ENCODE peak calls at places on chromosomes 11 and 22, in ten cellular contexts. One of them, this sample, is unnamed.

GRCh38 chr11:11915625-11916024 is 73.9 kb downstream of the USP47 start:
- DNase-seq in heart left ventricle: no peak
- DNase-seq in mammary epithelial cell: no peak
- DNase-seq in IMR-90: no peak
- DNase-seq in cardiac muscle cell: no peak
- DNase-seq in neural progenitor cell: no peak
- DNase-seq in A549: no peak
- DNase-seq in left ventricle myocardium inferior: no peak
- DNase-seq in CD8-positive, alpha-beta T cell: no peak
- DNase-seq in HL-60: no peak
- DNase-seq in this sample: no peak

GRCh38 chr11:109547356-109548027 is 125.5 kb downstream of the C11orf87 start:
- DNase-seq in HL-60: no peak
- DNase-seq in CD8-positive, alpha-beta T cell: no peak
- DNase-seq in heart left ventricle: no peak
- DNase-seq in mammary epithelial cell: peak; percentile 42
- DNase-seq in A549: no peak
- DNase-seq in left ventricle myocardium inferior: no peak
- DNase-seq in neural progenitor cell: no peak
- DNase-seq in cardiac muscle cell: peak; percentile 83
- DNase-seq in IMR-90: peak; percentile 56
- DNase-seq in this sample: peak; percentile 68

GRCh38 chr11:111012497-111012896 is 233.0 kb upstream of the POU2AF2 start:
- DNase-seq in neural progenitor cell: no peak
- DNase-seq in left ventricle myocardium inferior: no peak
- DNase-seq in mammary epithelial cell: peak; percentile 30
- DNase-seq in CD8-positive, alpha-beta T cell: no peak
- DNase-seq in HL-60: no peak
- DNase-seq in A549: no peak
- DNase-seq in cardiac muscle cell: no peak
- DNase-seq in heart left ventricle: no peak
- DNase-seq in IMR-90: no peak
- DNase-seq in this sample: no peak

GRCh38 chr11:134988495-134988894 is 576.5 kb upstream of the B3GAT1 start:
- DNase-seq in A549: no peak
- DNase-seq in neural progenitor cell: no peak
- DNase-seq in HL-60: no peak
- DNase-seq in cardiac muscle cell: no peak
- DNase-seq in CD8-positive, alpha-beta T cell: no peak
- DNase-seq in left ventricle myocardium inferior: no peak
- DNase-seq in heart left ventricle: no peak
- DNase-seq in mammary epithelial cell: no peak
- DNase-seq in IMR-90: no peak
- DNase-seq in this sample: no peak

GRCh38 chr11:23749762-23750430 is 747.0 kb upstream of the LUZP2 start:
- DNase-seq in left ventricle myocardium inferior: no peak
- DNase-seq in mammary epithelial cell: no peak
- DNase-seq in CD8-positive, alpha-beta T cell: no peak
- DNase-seq in A549: no peak
- DNase-seq in heart left ventricle: no peak
- DNase-seq in cardiac muscle cell: no peak
- DNase-seq in IMR-90: no peak
- DNase-seq in HL-60: no peak
- DNase-seq in neural progenitor cell: no peak
- DNase-seq in this sample: no peak

GRCh38 chr22:39239561-39240423 is 5.0 kb downstream of the PDGFB start:
- DNase-seq in mammary epithelial cell: peak; percentile 81
- DNase-seq in CD8-positive, alpha-beta T cell: no peak
- DNase-seq in cardiac muscle cell: no peak
- DNase-seq in neural progenitor cell: no peak
- DNase-seq in heart left ventricle: no peak
- DNase-seq in A549: no peak
- DNase-seq in HL-60: no peak
- DNase-seq in IMR-90: no peak
- DNase-seq in left ventricle myocardium inferior: no peak
- DNase-seq in this sample: no peak

GRCh38 chr11:130428271-130428670 is at the start of gene ADAMTS8:
- DNase-seq in A549: no peak
- DNase-seq in CD8-positive, alpha-beta T cell: no peak
- DNase-seq in heart left ventricle: peak; percentile 44
- DNase-seq in HL-60: no peak
- DNase-seq in left ventricle myocardium inferior: no peak
- DNase-seq in IMR-90: no peak
- DNase-seq in mammary epithelial cell: no peak
- DNase-seq in neural progenitor cell: peak; percentile 69
- DNase-seq in cardiac muscle cell: no peak
- DNase-seq in this sample: no peak

GRCh38 chr22:18056161-18056666 is 21.6 kb upstream of the PEX26 start:
- DNase-seq in A549: peak; percentile 44
- DNase-seq in neural progenitor cell: no peak
- DNase-seq in IMR-90: peak; percentile 76
- DNase-seq in left ventricle myocardium inferior: no peak
- DNase-seq in heart left ventricle: no peak
- DNase-seq in HL-60: no peak
- DNase-seq in mammary epithelial cell: peak; percentile 78
- DNase-seq in CD8-positive, alpha-beta T cell: no peak
- DNase-seq in cardiac muscle cell: no peak
- DNase-seq in this sample: peak; percentile 56

DNA sequence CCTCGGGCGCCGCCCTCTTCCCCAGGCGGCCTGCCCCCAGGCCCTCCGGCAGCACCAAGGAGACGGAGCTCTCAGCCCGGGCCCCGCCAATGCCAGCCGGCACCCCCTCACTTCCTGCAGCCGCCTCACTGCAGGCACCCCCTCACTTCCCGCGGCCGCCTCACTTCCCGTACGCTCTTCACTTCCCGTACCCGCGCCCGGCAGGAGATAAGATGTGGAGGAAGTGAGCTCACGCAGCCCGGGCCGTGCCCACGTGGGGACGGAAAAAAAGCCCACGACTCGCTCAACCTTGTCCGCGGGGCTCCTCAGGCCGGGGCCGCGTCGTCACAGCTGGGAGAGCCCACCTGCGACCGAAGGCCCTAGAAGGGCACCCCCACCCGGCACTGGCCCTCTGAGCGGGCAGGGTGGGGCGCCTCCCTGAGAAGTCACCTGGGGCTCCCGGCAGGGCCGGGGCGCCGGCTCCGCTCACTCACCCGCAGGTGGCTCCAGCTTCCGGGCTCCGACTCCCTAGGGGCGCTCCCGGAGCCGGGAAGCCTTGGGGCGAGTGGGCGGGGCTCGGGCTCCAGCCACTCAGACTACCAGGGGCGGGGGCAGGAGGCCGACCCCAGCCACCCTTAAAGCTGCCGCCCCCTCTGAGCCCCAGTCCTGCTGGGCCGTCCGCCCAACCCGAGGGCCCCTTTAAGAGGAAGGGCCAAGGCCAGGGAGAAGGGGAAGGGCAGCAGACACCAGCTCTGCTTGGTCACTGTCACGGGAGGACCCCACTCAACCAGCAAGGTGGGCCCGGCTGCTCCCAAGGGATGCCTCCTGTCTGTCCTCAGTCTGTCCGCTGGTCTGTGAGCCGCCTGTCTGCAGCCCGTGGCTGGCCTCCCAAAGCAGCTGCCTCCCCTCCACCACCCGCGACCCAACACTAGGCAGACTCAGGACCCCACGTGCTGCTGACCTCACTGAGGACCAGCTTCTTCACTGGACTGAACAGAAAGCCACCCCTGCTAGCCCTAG is 31.4 kb downstream of the PISD start:
- DNase-seq in cardiac muscle cell: peak; percentile 92
- DNase-seq in IMR-90: peak; percentile 74
- DNase-seq in HL-60: peak; percentile 90
- DNase-seq in A549: peak; percentile 44
- DNase-seq in CD8-positive, alpha-beta T cell: peak; percentile 81
- DNase-seq in neural progenitor cell: peak; percentile 87
- DNase-seq in left ventricle myocardium inferior: peak; percentile 82
- DNase-seq in mammary epithelial cell: peak; percentile 71
- DNase-seq in heart left ventricle: peak; percentile 90
- DNase-seq in this sample: peak; percentile 85
- TF ChIP-seq CTCF in cardiac muscle cell: no peak
- TF ChIP-seq CTCF in IMR-90: no peak
- TF ChIP-seq CTCF in HL-60: no peak
- TF ChIP-seq CTCF in A549: no peak
- TF ChIP-seq CTCF in CD8-positive, alpha-beta T cell: no peak
- TF ChIP-seq CTCF in neural progenitor cell: peak; percentile 15
- TF ChIP-seq CTCF in left ventricle myocardium inferior: no peak
- TF ChIP-seq CTCF in mammary epithelial cell: no peak
- TF ChIP-seq CTCF in heart left ventricle: no peak
- TF ChIP-seq CTCF in this sample: peak; percentile 30

GRCh38 chr22:50676211-50676636 is 3.6 kb downstream of the SHANK3 start:
- DNase-seq in mammary epithelial cell: no peak
- DNase-seq in HL-60: no peak
- DNase-seq in heart left ventricle: no peak
- DNase-seq in A549: no peak
- DNase-seq in CD8-positive, alpha-beta T cell: no peak
- DNase-seq in IMR-90: no peak
- DNase-seq in cardiac muscle cell: no peak
- DNase-seq in left ventricle myocardium inferior: no peak
- DNase-seq in neural progenitor cell: no peak
- DNase-seq in this sample: no peak

GRCh38 chr22:50674606-50675552 is 2.3 kb downstream of the SHANK3 start:
- DNase-seq in HL-60: no peak
- DNase-seq in heart left ventricle: no peak
- DNase-seq in IMR-90: no peak
- DNase-seq in A549: peak; percentile 50
- DNase-seq in left ventricle myocardium inferior: no peak
- DNase-seq in cardiac muscle cell: peak; percentile 38
- DNase-seq in CD8-positive, alpha-beta T cell: no peak
- DNase-seq in neural progenitor cell: peak; percentile 86
- DNase-seq in mammary epithelial cell: peak; percentile 82
- DNase-seq in this sample: no peak

GRCh38 chr22:50674127-50674493 is 1.5 kb downstream of the SHANK3 start:
- DNase-seq in CD8-positive, alpha-beta T cell: no peak
- DNase-seq in cardiac muscle cell: no peak
- DNase-seq in left ventricle myocardium inferior: no peak
- DNase-seq in heart left ventricle: no peak
- DNase-seq in IMR-90: no peak
- DNase-seq in neural progenitor cell: peak; percentile 66
- DNase-seq in A549: no peak
- DNase-seq in mammary epithelial cell: no peak
- DNase-seq in HL-60: no peak
- DNase-seq in this sample: no peak

GRCh38 chr22:50676661-50677492 is 4.3 kb downstream of the SHANK3 start:
- DNase-seq in A549: no peak
- DNase-seq in CD8-positive, alpha-beta T cell: no peak
- DNase-seq in heart left ventricle: peak; percentile 30
- DNase-seq in IMR-90: no peak
- DNase-seq in HL-60: no peak
- DNase-seq in mammary epithelial cell: no peak
- DNase-seq in neural progenitor cell: peak; percentile 1
- DNase-seq in cardiac muscle cell: no peak
- DNase-seq in left ventricle myocardium inferior: no peak
- DNase-seq in this sample: no peak

GRCh38 chr22:50675553-50676199 is 3.1 kb downstream of the SHANK3 start:
- DNase-seq in IMR-90: no peak
- DNase-seq in neural progenitor cell: peak; percentile 1
- DNase-seq in HL-60: no peak
- DNase-seq in cardiac muscle cell: no peak
- DNase-seq in heart left ventricle: peak; percentile 6
- DNase-seq in A549: no peak
- DNase-seq in left ventricle myocardium inferior: no peak
- DNase-seq in CD8-positive, alpha-beta T cell: no peak
- DNase-seq in mammary epithelial cell: no peak
- DNase-seq in this sample: no peak
- H3K4me3 ChIP-seq in IMR-90: no peak overlapping the region
- H3K4me3 ChIP-seq in neural progenitor cell: peak overlapping the region; percentile 80
- H3K4me3 ChIP-seq in HL-60: no peak overlapping the region
- H3K4me3 ChIP-seq in cardiac muscle cell: no peak overlapping the region
- H3K4me3 ChIP-seq in heart left ventricle: peak overlapping the region; percentile 64
- H3K4me3 ChIP-seq in A549: peak overlapping the region; percentile 58
- H3K4me3 ChIP-seq in left ventricle myocardium inferior: peak overlapping the region; percentile 69
- H3K4me3 ChIP-seq in CD8-positive, alpha-beta T cell: no peak overlapping the region
- H3K4me3 ChIP-seq in mammary epithelial cell: no peak overlapping the region
- H3K4me3 ChIP-seq in this sample: no peak overlapping the region

GRCh38 chr22:45192701-45193187 is 29.0 kb downstream of the NUP50 start:
- DNase-seq in CD8-positive, alpha-beta T cell: no peak
- DNase-seq in IMR-90: no peak
- DNase-seq in mammary epithelial cell: no peak
- DNase-seq in left ventricle myocardium inferior: no peak
- DNase-seq in neural progenitor cell: peak; percentile 68
- DNase-seq in A549: no peak
- DNase-seq in HL-60: no peak
- DNase-seq in cardiac muscle cell: no peak
- DNase-seq in heart left ventricle: no peak
- DNase-seq in this sample: no peak
- TF ChIP-seq CTCF in CD8-positive, alpha-beta T cell: no peak
- TF ChIP-seq CTCF in IMR-90: peak; percentile 14
- TF ChIP-seq CTCF in mammary epithelial cell: no peak
- TF ChIP-seq CTCF in left ventricle myocardium inferior: no peak
- TF ChIP-seq CTCF in neural progenitor cell: peak; percentile 44
- TF ChIP-seq CTCF in A549: peak; percentile 15
- TF ChIP-seq CTCF in HL-60: no peak
- TF ChIP-seq CTCF in cardiac muscle cell: no peak
- TF ChIP-seq CTCF in heart left ventricle: no peak
- TF ChIP-seq CTCF in this sample: peak; percentile 38

GRCh38 chr11:67372993-67373915 is at the start of gene CLCF1:
- DNase-seq in cardiac muscle cell: peak; percentile 88
- DNase-seq in mammary epithelial cell: peak; percentile 79
- DNase-seq in A549: peak; percentile 96
- DNase-seq in IMR-90: peak; percentile 81
- DNase-seq in HL-60: peak; percentile 90
- DNase-seq in heart left ventricle: peak; percentile 88
- DNase-seq in neural progenitor cell: peak; percentile 85
- DNase-seq in left ventricle myocardium inferior: peak; percentile 69
- DNase-seq in CD8-positive, alpha-beta T cell: peak; percentile 69
- DNase-seq in this sample: peak; percentile 84
- H3K4me3 ChIP-seq in cardiac muscle cell: peak within 1 kb of the TSS; percentile 39
- H3K4me3 ChIP-seq in mammary epithelial cell: peak within 1 kb of the TSS; percentile 84
- H3K4me3 ChIP-seq in A549: peak within 1 kb of the TSS; percentile 68
- H3K4me3 ChIP-seq in IMR-90: peak within 1 kb of the TSS; percentile 78
- H3K4me3 ChIP-seq in HL-60: peak within 1 kb of the TSS; percentile 47
- H3K4me3 ChIP-seq in heart left ventricle: peak within 1 kb of the TSS; percentile 79
- H3K4me3 ChIP-seq in neural progenitor cell: peak within 1 kb of the TSS; percentile 88
- H3K4me3 ChIP-seq in left ventricle myocardium inferior: peak within 1 kb of the TSS; percentile 82
- H3K4me3 ChIP-seq in CD8-positive, alpha-beta T cell: peak within 1 kb of the TSS; percentile 61
- H3K4me3 ChIP-seq in this sample: peak within 1 kb of the TSS; percentile 67

GRCh38 chr11:67484847-67485311 is 2.1 kb downstream of the AIP start:
- DNase-seq in A549: no peak
- DNase-seq in heart left ventricle: peak; percentile 62
- DNase-seq in IMR-90: no peak
- DNase-seq in CD8-positive, alpha-beta T cell: no peak
- DNase-seq in left ventricle myocardium inferior: no peak
- DNase-seq in HL-60: peak; percentile 76
- DNase-seq in cardiac muscle cell: no peak
- DNase-seq in mammary epithelial cell: no peak
- DNase-seq in neural progenitor cell: no peak
- DNase-seq in this sample: no peak
- TF ChIP-seq CTCF in A549: no peak
- TF ChIP-seq CTCF in heart left ventricle: no peak
- TF ChIP-seq CTCF in IMR-90: no peak
- TF ChIP-seq CTCF in CD8-positive, alpha-beta T cell: no peak
- TF ChIP-seq CTCF in left ventricle myocardium inferior: no peak
- TF ChIP-seq CTCF in HL-60: no peak
- TF ChIP-seq CTCF in cardiac muscle cell: no peak
- TF ChIP-seq CTCF in mammary epithelial cell: no peak
- TF ChIP-seq CTCF in neural progenitor cell: no peak
- TF ChIP-seq CTCF in this sample: no peak